ENCODE peak calls at places on chromosomes 13 and 19, in seven cellular contexts. One of them, this sample, is unnamed.

GRCh38 chr13:111184685-111185401 is 69.7 kb downstream of the ARHGEF7 start:
- DNase-seq in activated T-cell treated with anti-CD3 and anti-CD28 coated beads for 24 hours: no peak
- DNase-seq in pancreas: no peak
- DNase-seq in fibroblast of mammary gland: peak; percentile 32
- DNase-seq in iPS DF 19.7: no peak
- DNase-seq in AG04450: no peak
- DNase-seq in sigmoid colon: no peak
- DNase-seq in this sample: no peak

GRCh38 chr13:84192125-84192524 is 309.9 kb upstream of the SLITRK1 start:
- DNase-seq in activated T-cell treated with anti-CD3 and anti-CD28 coated beads for 24 hours: no peak
- DNase-seq in pancreas: no peak
- DNase-seq in fibroblast of mammary gland: peak; percentile 76
- DNase-seq in iPS DF 19.7: no peak
- DNase-seq in AG04450: peak; percentile 67
- DNase-seq in sigmoid colon: no peak
- DNase-seq in this sample: no peak

GRCh38 chr19:13526552-13526951 is 20.3 kb upstream of the CACNA1A start:
- DNase-seq in activated T-cell treated with anti-CD3 and anti-CD28 coated beads for 24 hours: peak; percentile 3
- DNase-seq in pancreas: no peak
- DNase-seq in fibroblast of mammary gland: peak; percentile 15
- DNase-seq in iPS DF 19.7: peak; percentile 50
- DNase-seq in AG04450: no peak
- DNase-seq in sigmoid colon: no peak
- DNase-seq in this sample: no peak

GRCh38 chr13:90950134-90950533 is 397.4 kb upstream of the MIR17HG start:
- DNase-seq in activated T-cell treated with anti-CD3 and anti-CD28 coated beads for 24 hours: no peak
- DNase-seq in pancreas: no peak
- DNase-seq in fibroblast of mammary gland: no peak
- DNase-seq in iPS DF 19.7: no peak
- DNase-seq in AG04450: no peak
- DNase-seq in sigmoid colon: no peak
- DNase-seq in this sample: no peak

GRCh38 chr13:82506805-82507404 is 1375.4 kb downstream of the SLITRK1 start:
- DNase-seq in activated T-cell treated with anti-CD3 and anti-CD28 coated beads for 24 hours: no peak
- DNase-seq in pancreas: no peak
- DNase-seq in fibroblast of mammary gland: no peak
- DNase-seq in iPS DF 19.7: no peak
- DNase-seq in AG04450: no peak
- DNase-seq in sigmoid colon: no peak
- DNase-seq in this sample: no peak

GRCh38 chr19:41901707-41902360 is 18.9 kb downstream of the ARHGEF1 start:
- DNase-seq in activated T-cell treated with anti-CD3 and anti-CD28 coated beads for 24 hours: no peak
- DNase-seq in pancreas: no peak
- DNase-seq in fibroblast of mammary gland: no peak
- DNase-seq in iPS DF 19.7: no peak
- DNase-seq in AG04450: no peak
- DNase-seq in sigmoid colon: no peak
- DNase-seq in this sample: no peak

GRCh38 chr19:56091066-56091490 is 30.0 kb downstream of the ZNF787 start:
- DNase-seq in activated T-cell treated with anti-CD3 and anti-CD28 coated beads for 24 hours: no peak
- DNase-seq in pancreas: no peak
- DNase-seq in fibroblast of mammary gland: peak; percentile 78
- DNase-seq in iPS DF 19.7: no peak
- DNase-seq in AG04450: no peak
- DNase-seq in sigmoid colon: no peak
- DNase-seq in this sample: no peak

GRCh38 chr13:108326318-108326717 is 56.8 kb downstream of the TNFSF13B start:
- DNase-seq in activated T-cell treated with anti-CD3 and anti-CD28 coated beads for 24 hours: no peak
- DNase-seq in pancreas: no peak
- DNase-seq in fibroblast of mammary gland: no peak
- DNase-seq in iPS DF 19.7: no peak
- DNase-seq in AG04450: no peak
- DNase-seq in sigmoid colon: no peak
- DNase-seq in this sample: no peak

This sample was measured in NCI-H1436 treated with DMSO at 0.1 percent for 48 hours.